ENCODE peak calls at places on chromosomes 16 and 17, in five cellular contexts. M is adrenal gland, Z is left ventricle myocardium inferior, H is NCI-H1930, I is mesenteric fat pad. L is an unnamed sample.

GRCh38 chr17:82351254-82351712 is 7.8 kb upstream of the TEX19 start:
- DNase-seq in Z (no peak), H (no peak), M (no peak), I (no peak), L (no peak)

GRCh38 chr16:30748634-30749445 is 615 bp downstream of the PHKG2 start:
- DNase-seq in H (no peak), I (no peak), M (peak), Z (no peak), L (no peak)

GRCh38 chr17:81553616-81554181 is 1.5 kb upstream of the FAAP100 start:
- DNase-seq in M (peak), I (no peak), H (no peak), Z (no peak), L (no peak)

GRCh38 chr16:85457366-85457765 is 155.8 kb upstream of the GSE1 start:
- DNase-seq in I (no peak), M (no peak), H (no peak), Z (no peak), L (no peak)

GRCh38 chr16:59067207-59067606 is 333.1 kb upstream of the GOT2 start:
- DNase-seq in H (no peak), I (no peak), M (peak), Z (no peak), L (no peak)

GRCh38 chr17:38925263-38925995 is at the start of gene LASP1NB:
- DNase-seq in H (no peak), M (no peak), Z (no peak), I (no peak), L (no peak)

GRCh38 chr17:70527364-70527888 is 358.1 kb downstream of the KCNJ2 start:
- DNase-seq in M (no peak), Z (no peak), I (no peak), H (no peak), L (no peak)

GRCh38 chr17:17042851-17043667 is 802 bp downstream of the MPRIP start:
- DNase-seq in Z (no peak), M (peak), H (no peak), I (peak), L (no peak)

GRCh38 chr17:12085076-12085949 is 64.6 kb downstream of the MAP2K4 start:
- DNase-seq in Z (no peak), M (no peak), H (no peak), I (no peak), L (no peak)

GRCh38 chr17:44928136-44928535 is 12.8 kb upstream of the GFAP start:
- DNase-seq in I (no peak), Z (peak), M (no peak), H (no peak), L (no peak)

GRCh38 chr16:57660715-57661463 is 7.2 kb upstream of the ADGRG3 start:
- DNase-seq in Z (no peak), H (no peak), I (no peak), M (no peak), L (no peak)

GRCh38 chr16:2769675-2770056 is 7.4 kb downstream of the ELOB start:
- DNase-seq in Z (no peak), I (no peak), H (no peak), M (peak), L (no peak)

GRCh38 chr16:89827383-89828198 is 684 bp upstream of the SPIRE2 start:
- DNase-seq in Z (peak), M (peak), H (no peak), I (no peak), L (no peak)

GRCh38 chr16:1309888-1310831 is 724 bp downstream of the UBE2I start:
- DNase-seq in Z (peak), I (no peak), M (peak), H (no peak), L (peak)

GRCh38 chr17:75551276-75551675 is 25.8 kb downstream of the LLGL2 start:
- DNase-seq in M (no peak), H (no peak), Z (no peak), I (no peak), L (no peak)